ENCODE peak calls at places on chromosomes 4 and X, in nine cellular contexts. One of them, this sample, is unnamed.

GRCh38 chr4:154314248-154314647 is 177.4 kb downstream of the DCHS2 start:
- DNase-seq in GM12878: no peak
- DNase-seq in endothelial cell of umbilical vein: no peak
- DNase-seq in SK-N-SH: no peak
- DNase-seq in H1: no peak
- DNase-seq in HepG2: peak
- DNase-seq in HCT116: peak
- DNase-seq in A549: peak
- DNase-seq in K562: no peak
- DNase-seq in this sample: no peak

GRCh38 chr4:40316782-40317635 is 18.1 kb upstream of the CHRNA9 start:
- DNase-seq in A549: peak
- DNase-seq in K562: peak
- DNase-seq in HCT116: peak
- DNase-seq in H1: peak
- DNase-seq in GM12878: peak
- DNase-seq in SK-N-SH: peak
- DNase-seq in HepG2: peak
- DNase-seq in endothelial cell of umbilical vein: peak
- DNase-seq in this sample: peak

GRCh38 chrX:117839544-117839943 is 277.1 kb downstream of the KLHL13 start:
- DNase-seq in HCT116: no peak
- DNase-seq in HepG2: no peak
- DNase-seq in A549: peak
- DNase-seq in endothelial cell of umbilical vein: no peak
- DNase-seq in SK-N-SH: peak
- DNase-seq in GM12878: no peak
- DNase-seq in K562: peak
- DNase-seq in H1: no peak
- DNase-seq in this sample: no peak

GRCh38 chr4:66606908-66607307 is 936.6 kb upstream of the EPHA5 start:
- DNase-seq in HepG2: no peak
- DNase-seq in endothelial cell of umbilical vein: no peak
- DNase-seq in SK-N-SH: no peak
- DNase-seq in A549: no peak
- DNase-seq in HCT116: no peak
- DNase-seq in H1: peak
- DNase-seq in GM12878: no peak
- DNase-seq in K562: no peak
- DNase-seq in this sample: no peak

GRCh38 chrX:134743121-134743520 is 84.8 kb upstream of the PLAC1 start:
- DNase-seq in HepG2: no peak
- DNase-seq in H1: no peak
- DNase-seq in HCT116: no peak
- DNase-seq in GM12878: no peak
- DNase-seq in A549: no peak
- DNase-seq in endothelial cell of umbilical vein: no peak
- DNase-seq in K562: no peak
- DNase-seq in SK-N-SH: no peak
- DNase-seq in this sample: no peak

GRCh38 chr4:81839347-81840042 is 367.8 kb upstream of the RASGEF1B start:
- DNase-seq in A549: no peak
- DNase-seq in GM12878: no peak
- DNase-seq in HCT116: no peak
- DNase-seq in SK-N-SH: no peak
- DNase-seq in HepG2: no peak
- DNase-seq in K562: no peak
- DNase-seq in H1: no peak
- DNase-seq in endothelial cell of umbilical vein: no peak
- DNase-seq in this sample: no peak

GRCh38 chrX:98141466-98141865 is 1257.8 kb downstream of the RPA4 start:
- DNase-seq in SK-N-SH: no peak
- DNase-seq in HepG2: no peak
- DNase-seq in HCT116: no peak
- DNase-seq in endothelial cell of umbilical vein: no peak
- DNase-seq in A549: no peak
- DNase-seq in GM12878: no peak
- DNase-seq in H1: no peak
- DNase-seq in K562: no peak
- DNase-seq in this sample: no peak

GRCh38 chr4:105122334-105122733 is 24.3 kb upstream of the TET2 start:
- DNase-seq in endothelial cell of umbilical vein: peak
- DNase-seq in K562: no peak
- DNase-seq in HCT116: no peak
- DNase-seq in H1: no peak
- DNase-seq in A549: peak
- DNase-seq in HepG2: no peak
- DNase-seq in GM12878: no peak
- DNase-seq in SK-N-SH: no peak
- DNase-seq in this sample: no peak

GRCh38 chr4:136748777-136749176 is 783.5 kb downstream of the PCDH18 start:
- DNase-seq in HepG2: no peak
- DNase-seq in K562: no peak
- DNase-seq in HCT116: no peak
- DNase-seq in SK-N-SH: no peak
- DNase-seq in GM12878: no peak
- DNase-seq in endothelial cell of umbilical vein: no peak
- DNase-seq in A549: no peak
- DNase-seq in H1: no peak
- DNase-seq in this sample: no peak

GRCh38 chr4:136748165-136748564 is 784.1 kb downstream of the PCDH18 start:
- DNase-seq in endothelial cell of umbilical vein: no peak
- DNase-seq in HepG2: no peak
- DNase-seq in A549: no peak
- DNase-seq in HCT116: no peak
- DNase-seq in H1: no peak
- DNase-seq in K562: no peak
- DNase-seq in SK-N-SH: no peak
- DNase-seq in GM12878: no peak
- DNase-seq in this sample: no peak

GRCh38 chr4:136749988-136750387 is 782.3 kb downstream of the PCDH18 start:
- DNase-seq in endothelial cell of umbilical vein: no peak
- DNase-seq in A549: no peak
- DNase-seq in HCT116: no peak
- DNase-seq in H1: no peak
- DNase-seq in HepG2: no peak
- DNase-seq in GM12878: no peak
- DNase-seq in SK-N-SH: no peak
- DNase-seq in K562: no peak
- DNase-seq in this sample: no peak

GRCh38 chr4:136750898-136751297 is 781.4 kb downstream of the PCDH18 start:
- DNase-seq in GM12878: no peak
- DNase-seq in A549: peak
- DNase-seq in HepG2: peak
- DNase-seq in HCT116: no peak
- DNase-seq in H1: no peak
- DNase-seq in SK-N-SH: no peak
- DNase-seq in K562: no peak
- DNase-seq in endothelial cell of umbilical vein: no peak
- DNase-seq in this sample: no peak

DNA sequence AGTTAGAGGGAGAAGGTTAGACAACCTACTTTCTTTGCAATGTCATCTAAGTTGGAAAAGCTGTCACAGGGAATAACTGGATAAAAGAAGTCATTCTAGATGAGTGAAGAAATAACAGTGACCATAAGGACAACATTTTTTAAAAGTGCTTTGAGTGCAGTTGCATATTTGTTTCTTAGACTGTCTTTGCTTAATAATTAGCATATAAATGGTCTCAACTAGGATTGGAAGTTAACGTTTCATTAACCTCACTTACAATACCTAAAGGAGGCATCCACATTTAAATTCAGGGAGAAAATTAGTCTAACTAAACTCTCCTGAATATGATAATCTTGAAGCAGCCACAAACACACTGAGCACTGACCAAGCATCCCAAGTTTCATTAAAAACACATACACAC is 780.8 kb downstream of the PCDH18 start:
- DNase-seq in endothelial cell of umbilical vein: no peak
- DNase-seq in SK-N-SH: no peak
- DNase-seq in H1: no peak
- DNase-seq in HepG2: no peak
- DNase-seq in HCT116: no peak
- DNase-seq in A549: no peak
- DNase-seq in K562: no peak
- DNase-seq in GM12878: no peak
- DNase-seq in this sample: no peak
- TF ChIP-seq MAX in endothelial cell of umbilical vein: no peak
- TF ChIP-seq MAX in SK-N-SH: no peak
- TF ChIP-seq MAX in H1: no peak
- TF ChIP-seq MAX in HepG2: no peak
- TF ChIP-seq MAX in HCT116: no peak
- TF ChIP-seq MAX in A549: no peak
- TF ChIP-seq MAX in K562: no peak
- TF ChIP-seq MAX in GM12878: no peak
- TF ChIP-seq MAX in this sample: no peak

DNA sequence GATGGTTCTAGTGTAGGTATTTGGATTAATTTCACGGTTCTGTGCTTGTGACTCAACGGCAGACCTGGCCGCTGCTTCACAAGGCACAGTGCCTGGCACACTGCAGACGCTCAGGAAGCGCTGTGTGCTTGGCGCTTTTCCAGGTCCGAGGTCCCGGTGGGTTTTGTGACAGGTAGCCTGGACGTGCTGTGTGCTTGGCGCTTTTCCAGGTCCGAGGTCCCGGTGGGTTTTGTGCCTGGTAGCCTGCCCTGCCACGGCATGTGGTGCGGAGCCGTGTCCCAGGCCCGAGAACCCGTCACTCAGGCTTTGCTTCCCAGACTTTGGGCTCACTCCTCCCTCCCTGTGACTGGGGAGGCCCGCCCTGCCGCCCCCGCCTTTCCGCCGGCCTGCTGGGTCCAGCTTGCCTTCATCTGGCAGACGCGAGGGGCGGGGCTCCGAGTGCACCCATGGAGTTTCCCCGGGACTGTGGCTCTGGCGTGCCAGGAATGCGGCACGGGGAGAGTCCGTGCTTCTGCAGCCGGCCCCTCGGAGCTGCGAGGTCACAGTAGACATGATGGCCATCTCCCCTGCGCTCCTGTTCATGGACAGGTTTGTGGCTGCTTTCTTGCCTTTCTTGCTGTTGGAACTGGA is 44.2 kb downstream of the TBC1D14 start:
- DNase-seq in H1: no peak
- DNase-seq in GM12878: no peak
- DNase-seq in endothelial cell of umbilical vein: no peak
- DNase-seq in SK-N-SH: peak
- DNase-seq in HepG2: no peak
- DNase-seq in K562: peak
- DNase-seq in HCT116: peak
- DNase-seq in A549: no peak
- DNase-seq in this sample: no peak
- H3K4me3 ChIP-seq in H1: no peak
- H3K4me3 ChIP-seq in GM12878: no peak
- H3K4me3 ChIP-seq in endothelial cell of umbilical vein: no peak
- H3K4me3 ChIP-seq in SK-N-SH: no peak
- H3K4me3 ChIP-seq in HepG2: no peak
- H3K4me3 ChIP-seq in K562: peak
- H3K4me3 ChIP-seq in HCT116: peak
- H3K4me3 ChIP-seq in A549: no peak
- H3K4me3 ChIP-seq in this sample: no peak

GRCh38 chr4:16783119-16783518 is 115.3 kb downstream of the LDB2 start:
- DNase-seq in endothelial cell of umbilical vein: peak
- DNase-seq in GM12878: no peak
- DNase-seq in HCT116: no peak
- DNase-seq in A549: no peak
- DNase-seq in K562: no peak
- DNase-seq in HepG2: no peak
- DNase-seq in H1: no peak
- DNase-seq in SK-N-SH: no peak
- DNase-seq in this sample: no peak
- TF ChIP-seq CTCF in endothelial cell of umbilical vein: no peak
- TF ChIP-seq CTCF in GM12878: no peak
- TF ChIP-seq CTCF in HCT116: no peak
- TF ChIP-seq CTCF in A549: no peak
- TF ChIP-seq CTCF in K562: no peak
- TF ChIP-seq CTCF in HepG2: no peak
- TF ChIP-seq CTCF in H1: no peak
- TF ChIP-seq CTCF in SK-N-SH: no peak
- TF ChIP-seq CTCF in this sample: no peak

GRCh38 chr4:20493761-20494353 is 206.4 kb upstream of the PACRGL start:
- DNase-seq in K562: no peak
- DNase-seq in HepG2: no peak
- DNase-seq in SK-N-SH: no peak
- DNase-seq in A549: no peak
- DNase-seq in H1: no peak
- DNase-seq in HCT116: no peak
- DNase-seq in GM12878: no peak
- DNase-seq in endothelial cell of umbilical vein: no peak
- DNase-seq in this sample: no peak
- TF ChIP-seq MAX in K562: no peak
- TF ChIP-seq MAX in HepG2: no peak
- TF ChIP-seq MAX in SK-N-SH: no peak
- TF ChIP-seq MAX in A549: no peak
- TF ChIP-seq MAX in H1: no peak
- TF ChIP-seq MAX in HCT116: no peak
- TF ChIP-seq MAX in GM12878: no peak
- TF ChIP-seq MAX in endothelial cell of umbilical vein: no peak
- TF ChIP-seq MAX in this sample: no peak

GRCh38 chr4:159248383-159249178 is 145.7 kb downstream of the RAPGEF2 start:
- DNase-seq in HCT116: no peak
- DNase-seq in endothelial cell of umbilical vein: peak
- DNase-seq in HepG2: peak
- DNase-seq in A549: peak
- DNase-seq in GM12878: no peak
- DNase-seq in H1: no peak
- DNase-seq in K562: no peak
- DNase-seq in SK-N-SH: peak
- DNase-seq in this sample: no peak
- H3K4me3 ChIP-seq in HCT116: no peak
- H3K4me3 ChIP-seq in endothelial cell of umbilical vein: no peak
- H3K4me3 ChIP-seq in HepG2: no peak
- H3K4me3 ChIP-seq in A549: no peak
- H3K4me3 ChIP-seq in GM12878: no peak
- H3K4me3 ChIP-seq in H1: no peak
- H3K4me3 ChIP-seq in K562: no peak
- H3K4me3 ChIP-seq in SK-N-SH: no peak
- H3K4me3 ChIP-seq in this sample: no peak

This sample was measured in NB4.